ENCODE peak calls at places on chromosomes 2 and 18, in five cellular contexts. S, Q, L, G and U are unnamed samples.

GRCh38 chr2:223822818-223823217 is 14.6 kb downstream of the AP1S3 start:
- DNase-seq in S (no peak), Q (no peak), L (no peak), G (no peak), U (no peak)

GRCh38 chr18:48472610-48473009 is 63.4 kb upstream of the ZBTB7C start:
- DNase-seq in S (no peak), Q (no peak), L (no peak), G (no peak), U (no peak)

GRCh38 chr2:219507555-219508443 is 6.5 kb upstream of the ASIC4 start:
- DNase-seq in S (no peak), Q (no peak), L (no peak), G (no peak), U (no peak)

GRCh38 chr2:88764850-88765153 is 73.3 kb downstream of the RPIA start:
- DNase-seq in S (no peak), Q (no peak), L (no peak), G (no peak), U (no peak)

GRCh38 chr2:199223791-199224190 is 233.9 kb downstream of the SATB2 start:
- DNase-seq in S (no peak), Q (no peak), L (no peak), G (no peak), U (no peak)

GRCh38 chr2:147331790-147332419 is 512.9 kb upstream of the ACVR2A start:
- DNase-seq in S (no peak), Q (no peak), L (peak; percentile 44), G (peak; percentile 73), U (no peak)

GRCh38 chr2:172215172-172215935 is 112.7 kb upstream of the DLX2 start:
- DNase-seq in S (no peak), Q (no peak), L (no peak), G (no peak), U (no peak)

GRCh38 chr2:43228782-43229659 is 2.6 kb upstream of the ZFP36L2 start:
- DNase-seq in S (no peak), Q (no peak), L (peak; percentile 32), G (no peak), U (no peak)

GRCh38 chr2:101753207-101753616 is 55.7 kb downstream of the MAP4K4 start:
- DNase-seq in S (no peak), Q (no peak), L (no peak), G (no peak), U (no peak)

GRCh38 chr2:170917219-170917851 is 11.7 kb upstream of the GORASP2 start:
- DNase-seq in S (no peak), Q (no peak), L (no peak), G (peak; percentile 86), U (no peak)

GRCh38 chr2:46885376-46885775 is 30.2 kb downstream of the MCFD2 start:
- DNase-seq in S (no peak), Q (no peak), L (no peak), G (no peak), U (no peak)

GRCh38 chr2:134230885-134231284 is 23.0 kb upstream of the MGAT5 start:
- DNase-seq in S (no peak), Q (no peak), L (no peak), G (no peak), U (no peak)

GRCh38 chr2:237488901-237489860 is 2.1 kb downstream of the MLPH start:
- DNase-seq in S (no peak), Q (no peak), L (no peak), G (no peak), U (no peak)

GRCh38 chr2:37768491-37768925 is 97.1 kb upstream of the CDC42EP3 start:
- DNase-seq in S (no peak), Q (no peak), L (no peak), G (no peak), U (no peak)

GRCh38 chr2:3102081-3102914 is 275.3 kb downstream of the EIPR1 start:
- DNase-seq in S (no peak), Q (no peak), L (no peak), G (no peak), U (no peak)

GRCh38 chr2:39513641-39514094 is 76.6 kb upstream of the MAP4K3 start:
- DNase-seq in S (no peak), Q (peak; percentile 24), L (no peak), G (peak; percentile 29), U (peak; percentile 19)

GRCh38 chr2:32712870-32713269 is 85.0 kb downstream of the TTC27 start:
- DNase-seq in S (no peak), Q (no peak), L (no peak), G (no peak), U (no peak)

GRCh38 chr2:180905002-180905401 is 75.4 kb upstream of the UBE2E3 start:
- DNase-seq in S (no peak), Q (no peak), L (no peak), G (no peak), U (peak; percentile 20)

GRCh38 chr2:6352906-6353515 is 512.7 kb downstream of the CMPK2 start:
- DNase-seq in S (peak; percentile 55), Q (peak; percentile 34), L (no peak), G (peak; percentile 72), U (peak; percentile 82)

GRCh38 chr2:223076573-223076972 is 24.6 kb downstream of the KCNE4 start:
- DNase-seq in S (no peak), Q (no peak), L (no peak), G (no peak), U (no peak)

GRCh38 chr2:20583425-20583881 is 67.4 kb downstream of the HS1BP3 start:
- DNase-seq in S (no peak), Q (peak; percentile 11), L (no peak), G (no peak), U (no peak)

GRCh38 chr18:62457830-62458229 is 65.0 kb upstream of the ZCCHC2 start:
- DNase-seq in S (no peak), Q (no peak), L (no peak), G (peak; percentile 27), U (no peak)

GRCh38 chr18:28045880-28046279 is 131.1 kb downstream of the CDH2 start:
- DNase-seq in S (no peak), Q (no peak), L (no peak), G (no peak), U (no peak)

GRCh38 chr2:53519925-53520629 is 247.5 kb upstream of the CHAC2 start:
- DNase-seq in S (no peak), Q (no peak), L (no peak), G (no peak), U (no peak)